ENCODE peak calls at places on chromosomes 5 and 9, in seven cellular contexts. F, P, N, Z, V, O and Q are unnamed samples.

GRCh38 chr9:7879551-7880245 is 80.1 kb upstream of the DMAC1 start:
- DNase-seq in F (no peak), P (peak; percentile 64), N (no peak), Z (no peak), V (peak; percentile 9), O (no peak), Q (no peak)

GRCh38 chr5:131242728-131243255 is 21.1 kb upstream of the CDC42SE2 start:
- DNase-seq in F (no peak), P (no peak), N (peak; percentile 67), Z (no peak), V (no peak), O (peak; percentile 91), Q (no peak)

GRCh38 chr9:131441441-131441840 is 47.6 kb downstream of the PRRC2B start:
- DNase-seq in F (no peak), P (no peak), N (no peak), Z (no peak), V (no peak), O (no peak), Q (no peak)

GRCh38 chr5:14142202-14142855 is 813 bp upstream of the TRIO start:
- DNase-seq in F (no peak), P (no peak), N (no peak), Z (no peak), V (no peak), O (no peak), Q (no peak)

GRCh38 chr5:40240111-40240510 is 439.6 kb upstream of the PTGER4 start:
- DNase-seq in F (no peak), P (no peak), N (no peak), Z (no peak), V (no peak), O (no peak), Q (no peak)

GRCh38 chr9:75451045-75451444 is 362.7 kb downstream of the OSTF1 start:
- DNase-seq in F (no peak), P (no peak), N (no peak), Z (no peak), V (no peak), O (no peak), Q (no peak)

GRCh38 chr5:178546675-178547033 is 43.5 kb downstream of the COL23A1 start:
- DNase-seq in F (no peak), P (no peak), N (no peak), Z (no peak), V (no peak), O (no peak), Q (no peak)

GRCh38 chr9:93681316-93682154 is 105.2 kb downstream of the PHF2 start:
- DNase-seq in F (no peak), P (no peak), N (no peak), Z (no peak), V (no peak), O (no peak), Q (no peak)

GRCh38 chr9:70971698-70972097 is 149.7 kb downstream of the TRPM3 start:
- DNase-seq in F (no peak), P (no peak), N (no peak), Z (no peak), V (no peak), O (no peak), Q (no peak)

GRCh38 chr5:176541338-176542134 is 4.3 kb upstream of the RNF44 start:
- DNase-seq in F (peak; percentile 39), P (peak; percentile 73), N (no peak), Z (peak; percentile 66), V (peak; percentile 37), O (no peak), Q (peak; percentile 39)

GRCh38 chr5:31771500-31771899 is 132.6 kb downstream of the PDZD2 start:
- DNase-seq in F (no peak), P (no peak), N (no peak), Z (no peak), V (no peak), O (no peak), Q (no peak)

GRCh38 chr9:21234153-21234687 is 5.6 kb downstream of the IFNA14 start:
- DNase-seq in F (no peak), P (no peak), N (no peak), Z (no peak), V (no peak), O (no peak), Q (no peak)

GRCh38 chr5:110757118-110757729 is 18.4 kb downstream of the SLC25A46 start:
- DNase-seq in F (no peak), P (peak; percentile 63), N (no peak), Z (no peak), V (no peak), O (no peak), Q (no peak)

GRCh38 chr9:72012642-72013041 is 47.8 kb downstream of the C9orf57 start:
- DNase-seq in F (no peak), P (no peak), N (no peak), Z (no peak), V (no peak), O (no peak), Q (no peak)

GRCh38 chr5:167573274-167574127 is 717.9 kb upstream of the WWC1 start:
- DNase-seq in F (no peak), P (peak; percentile 77), N (no peak), Z (peak; percentile 41), V (no peak), O (no peak), Q (no peak)

GRCh38 chr5:136038635-136039034 is 9.8 kb downstream of the TGFBI start:
- DNase-seq in F (no peak), P (no peak), N (no peak), Z (no peak), V (no peak), O (no peak), Q (no peak)

GRCh38 chr5:169384661-169385060 is 83.7 kb upstream of the SLIT3 start:
- DNase-seq in F (no peak), P (peak; percentile 11), N (no peak), Z (no peak), V (no peak), O (no peak), Q (no peak)

GRCh38 chr5:171166766-171167165 is 142.3 kb upstream of the TLX3 start:
- DNase-seq in F (no peak), P (no peak), N (no peak), Z (no peak), V (no peak), O (no peak), Q (no peak)

GRCh38 chr5:88203977-88204735 is 64.5 kb downstream of the TMEM161B start:
- DNase-seq in F (no peak), P (no peak), N (no peak), Z (no peak), V (peak; percentile 24), O (no peak), Q (no peak)

GRCh38 chr5:140202078-140202477 is 27.1 kb downstream of the CYSTM1 start:
- DNase-seq in F (no peak), P (no peak), N (no peak), Z (no peak), V (no peak), O (no peak), Q (no peak)

GRCh38 chr5:159099049-159099760 is 511 bp downstream of the EBF1 start:
- DNase-seq in F (peak; percentile 10), P (peak; percentile 76), N (peak; percentile 10), Z (no peak), V (no peak), O (no peak), Q (no peak)

GRCh38 chr5:12023614-12024241 is 119.5 kb upstream of the CTNND2 start:
- DNase-seq in F (no peak), P (peak; percentile 70), N (peak; percentile 1), Z (peak; percentile 47), V (no peak), O (peak; percentile 49), Q (no peak)